ENCODE peak calls at places on chromosomes 4 and X, in eight cellular contexts. O, K, Y, N, D, Z, W and I are unnamed samples.

GRCh38 chr4:1216869-1217294 is 32.0 kb downstream of the CTBP1 start:
- DNase-seq in O (no peak), K (peak), Y (peak), N (no peak), D (no peak), Z (no peak), W (peak), I (peak)

GRCh38 chr4:67581208-67581857 is 22.8 kb downstream of the STAP1 start:
- DNase-seq in O (no peak), K (no peak), Y (no peak), N (no peak), D (no peak), Z (no peak), W (no peak), I (no peak)

GRCh38 chr4:37453361-37454262 is 209.1 kb downstream of the NWD2 start:
- DNase-seq in O (peak), K (no peak), Y (peak), N (no peak), D (peak), Z (peak), W (peak), I (peak)

GRCh38 chrX:119763175-119763574 is 4.8 kb downstream of the SOWAHD start:
- DNase-seq in O (no peak), K (no peak), Y (no peak), N (peak), D (no peak), Z (no peak), W (no peak), I (no peak)

GRCh38 chrX:107715331-107716044 is 60.1 kb downstream of the TSC22D3 start:
- DNase-seq in O (no peak), K (no peak), Y (peak), N (no peak), D (no peak), Z (no peak), W (no peak), I (no peak)

GRCh38 chr4:106337916-106338315 is 21.6 kb downstream of the AIMP1 start:
- DNase-seq in O (no peak), K (no peak), Y (no peak), N (no peak), D (no peak), Z (no peak), W (no peak), I (no peak)

GRCh38 chr4:124409044-124409443 is 303.5 kb downstream of the ANKRD50 start:
- DNase-seq in O (no peak), K (no peak), Y (no peak), N (no peak), D (no peak), Z (peak), W (no peak), I (no peak)

GRCh38 chr4:54082168-54082567 is 17.8 kb upstream of the CHIC2 start:
- DNase-seq in O (no peak), K (no peak), Y (no peak), N (peak), D (no peak), Z (peak), W (no peak), I (no peak)

GRCh38 chrX:20019672-20020365 is 29.0 kb upstream of the BCLAF3 start:
- DNase-seq in O (no peak), K (no peak), Y (no peak), N (no peak), D (no peak), Z (no peak), W (no peak), I (no peak)

GRCh38 chrX:48468247-48468671 is 1.8 kb downstream of the SLC38A5 start:
- DNase-seq in O (no peak), K (no peak), Y (peak), N (no peak), D (peak), Z (no peak), W (peak), I (peak)

GRCh38 chrX:43892471-43892870 is 10.2 kb upstream of the MAOB start:
- DNase-seq in O (no peak), K (no peak), Y (no peak), N (no peak), D (no peak), Z (no peak), W (no peak), I (no peak)

GRCh38 chrX:125998432-125998831 is 167.7 kb downstream of the DCAF12L2 start:
- DNase-seq in O (no peak), K (no peak), Y (no peak), N (no peak), D (no peak), Z (peak), W (no peak), I (no peak)

GRCh38 chr4:54909964-54910363 is 215.4 kb downstream of the KDR start:
- DNase-seq in O (no peak), K (no peak), Y (no peak), N (no peak), D (no peak), Z (no peak), W (no peak), I (no peak)

GRCh38 chrX:23435108-23435507 is 100.5 kb downstream of the PTCHD1 start:
- DNase-seq in O (no peak), K (no peak), Y (no peak), N (no peak), D (no peak), Z (peak), W (no peak), I (no peak)

GRCh38 chr4:42397635-42398447 is 553 bp downstream of the SHISA3 start:
- DNase-seq in O (peak), K (peak), Y (no peak), N (no peak), D (peak), Z (peak), W (no peak), I (no peak)

GRCh38 chr4:169220854-169221311 is 49.9 kb downstream of the SH3RF1 start:
- DNase-seq in O (no peak), K (no peak), Y (no peak), N (peak), D (no peak), Z (no peak), W (no peak), I (no peak)

GRCh38 chr4:66572949-66573348 is 902.7 kb upstream of the EPHA5 start:
- DNase-seq in O (no peak), K (no peak), Y (no peak), N (no peak), D (no peak), Z (peak), W (no peak), I (no peak)

GRCh38 chr4:22514001-22514400 is 1.9 kb downstream of the ADGRA3 start:
- DNase-seq in O (no peak), K (no peak), Y (no peak), N (peak), D (no peak), Z (peak), W (no peak), I (no peak)

GRCh38 chrX:102765794-102766193 is 45.3 kb downstream of the GPRASP3 start:
- DNase-seq in O (no peak), K (no peak), Y (no peak), N (no peak), D (no peak), Z (peak), W (no peak), I (no peak)

GRCh38 chr4:170674176-170674575 is 584.4 kb upstream of the AADAT start:
- DNase-seq in O (no peak), K (no peak), Y (no peak), N (no peak), D (no peak), Z (peak), W (no peak), I (no peak)